ENCODE peak calls at places on chromosomes 12 and 14, in ten cellular contexts. One of them, this sample, is unnamed.

GRCh38 chr12:125983784-125984510 is 918.7 kb downstream of the AACS start:
- DNase-seq in right lobe of liver: peak
- DNase-seq in activated naive CD4-positive, alpha-beta T cell treated with anti-CD3 and anti-CD28 coated beads, Interleukin-2, amount 50 U/mL, for 72 hours: no peak
- DNase-seq in fibroblast of the conjunctiva: no peak
- DNase-seq in omental fat pad: no peak
- DNase-seq in MCF 10A: no peak
- DNase-seq in epithelial cell of prostate: no peak
- DNase-seq in Right ventricle myocardium inferior: no peak
- DNase-seq in sigmoid colon: no peak
- DNase-seq in T-helper 17 cell: no peak
- DNase-seq in this sample: peak

GRCh38 chr12:28710882-28711281 is 438.2 kb upstream of the FAR2 start:
- DNase-seq in right lobe of liver: no peak
- DNase-seq in activated naive CD4-positive, alpha-beta T cell treated with anti-CD3 and anti-CD28 coated beads, Interleukin-2, amount 50 U/mL, for 72 hours: no peak
- DNase-seq in fibroblast of the conjunctiva: peak
- DNase-seq in omental fat pad: no peak
- DNase-seq in MCF 10A: peak
- DNase-seq in epithelial cell of prostate: peak
- DNase-seq in Right ventricle myocardium inferior: no peak
- DNase-seq in sigmoid colon: no peak
- DNase-seq in T-helper 17 cell: no peak
- DNase-seq in this sample: no peak

GRCh38 chr12:29415111-29415510 is 34.1 kb upstream of the ERGIC2 start:
- DNase-seq in right lobe of liver: no peak
- DNase-seq in activated naive CD4-positive, alpha-beta T cell treated with anti-CD3 and anti-CD28 coated beads, Interleukin-2, amount 50 U/mL, for 72 hours: no peak
- DNase-seq in fibroblast of the conjunctiva: no peak
- DNase-seq in omental fat pad: no peak
- DNase-seq in MCF 10A: no peak
- DNase-seq in epithelial cell of prostate: no peak
- DNase-seq in Right ventricle myocardium inferior: no peak
- DNase-seq in sigmoid colon: no peak
- DNase-seq in T-helper 17 cell: no peak
- DNase-seq in this sample: no peak

GRCh38 chr14:77053046-77053841 is 24.7 kb upstream of the IRF2BPL start:
- DNase-seq in right lobe of liver: peak
- DNase-seq in activated naive CD4-positive, alpha-beta T cell treated with anti-CD3 and anti-CD28 coated beads, Interleukin-2, amount 50 U/mL, for 72 hours: peak
- DNase-seq in fibroblast of the conjunctiva: no peak
- DNase-seq in omental fat pad: peak
- DNase-seq in MCF 10A: peak
- DNase-seq in epithelial cell of prostate: no peak
- DNase-seq in Right ventricle myocardium inferior: peak
- DNase-seq in sigmoid colon: peak
- DNase-seq in T-helper 17 cell: peak
- DNase-seq in this sample: peak

GRCh38 chr12:26264215-26264838 is 69.0 kb downstream of the SSPN start:
- DNase-seq in right lobe of liver: no peak
- DNase-seq in activated naive CD4-positive, alpha-beta T cell treated with anti-CD3 and anti-CD28 coated beads, Interleukin-2, amount 50 U/mL, for 72 hours: no peak
- DNase-seq in fibroblast of the conjunctiva: no peak
- DNase-seq in omental fat pad: no peak
- DNase-seq in MCF 10A: peak
- DNase-seq in epithelial cell of prostate: peak
- DNase-seq in Right ventricle myocardium inferior: no peak
- DNase-seq in sigmoid colon: no peak
- DNase-seq in T-helper 17 cell: no peak
- DNase-seq in this sample: no peak

GRCh38 chr12:24679135-24679534 is 269.8 kb downstream of the BCAT1 start:
- DNase-seq in right lobe of liver: no peak
- DNase-seq in activated naive CD4-positive, alpha-beta T cell treated with anti-CD3 and anti-CD28 coated beads, Interleukin-2, amount 50 U/mL, for 72 hours: no peak
- DNase-seq in fibroblast of the conjunctiva: peak
- DNase-seq in omental fat pad: no peak
- DNase-seq in MCF 10A: peak
- DNase-seq in epithelial cell of prostate: no peak
- DNase-seq in Right ventricle myocardium inferior: no peak
- DNase-seq in sigmoid colon: no peak
- DNase-seq in T-helper 17 cell: no peak
- DNase-seq in this sample: no peak

GRCh38 chr12:41684997-41685396 is 459.7 kb downstream of the GXYLT1 start:
- DNase-seq in right lobe of liver: no peak
- DNase-seq in activated naive CD4-positive, alpha-beta T cell treated with anti-CD3 and anti-CD28 coated beads, Interleukin-2, amount 50 U/mL, for 72 hours: no peak
- DNase-seq in fibroblast of the conjunctiva: no peak
- DNase-seq in omental fat pad: no peak
- DNase-seq in MCF 10A: no peak
- DNase-seq in epithelial cell of prostate: no peak
- DNase-seq in Right ventricle myocardium inferior: no peak
- DNase-seq in sigmoid colon: no peak
- DNase-seq in T-helper 17 cell: no peak
- DNase-seq in this sample: no peak

GRCh38 chr12:67222302-67222701 is 46.9 kb upstream of the CAND1 start:
- DNase-seq in right lobe of liver: no peak
- DNase-seq in activated naive CD4-positive, alpha-beta T cell treated with anti-CD3 and anti-CD28 coated beads, Interleukin-2, amount 50 U/mL, for 72 hours: no peak
- DNase-seq in fibroblast of the conjunctiva: no peak
- DNase-seq in omental fat pad: no peak
- DNase-seq in MCF 10A: peak
- DNase-seq in epithelial cell of prostate: no peak
- DNase-seq in Right ventricle myocardium inferior: no peak
- DNase-seq in sigmoid colon: no peak
- DNase-seq in T-helper 17 cell: no peak
- DNase-seq in this sample: peak

GRCh38 chr14:74502236-74503019 is 8.9 kb downstream of the ISCA2 start:
- DNase-seq in right lobe of liver: no peak
- DNase-seq in activated naive CD4-positive, alpha-beta T cell treated with anti-CD3 and anti-CD28 coated beads, Interleukin-2, amount 50 U/mL, for 72 hours: no peak
- DNase-seq in fibroblast of the conjunctiva: peak
- DNase-seq in omental fat pad: no peak
- DNase-seq in MCF 10A: peak
- DNase-seq in epithelial cell of prostate: no peak
- DNase-seq in Right ventricle myocardium inferior: no peak
- DNase-seq in sigmoid colon: no peak
- DNase-seq in T-helper 17 cell: no peak
- DNase-seq in this sample: no peak

GRCh38 chr12:79617696-79618095 is 73.1 kb downstream of the PAWR start:
- DNase-seq in right lobe of liver: no peak
- DNase-seq in activated naive CD4-positive, alpha-beta T cell treated with anti-CD3 and anti-CD28 coated beads, Interleukin-2, amount 50 U/mL, for 72 hours: no peak
- DNase-seq in fibroblast of the conjunctiva: no peak
- DNase-seq in omental fat pad: no peak
- DNase-seq in MCF 10A: no peak
- DNase-seq in epithelial cell of prostate: no peak
- DNase-seq in Right ventricle myocardium inferior: no peak
- DNase-seq in sigmoid colon: no peak
- DNase-seq in T-helper 17 cell: no peak
- DNase-seq in this sample: no peak

GRCh38 chr12:57094194-57095160 is 5.6 kb downstream of the NAB2 start:
- DNase-seq in right lobe of liver: no peak
- DNase-seq in activated naive CD4-positive, alpha-beta T cell treated with anti-CD3 and anti-CD28 coated beads, Interleukin-2, amount 50 U/mL, for 72 hours: no peak
- DNase-seq in fibroblast of the conjunctiva: no peak
- DNase-seq in omental fat pad: no peak
- DNase-seq in MCF 10A: no peak
- DNase-seq in epithelial cell of prostate: no peak
- DNase-seq in Right ventricle myocardium inferior: no peak
- DNase-seq in sigmoid colon: no peak
- DNase-seq in T-helper 17 cell: no peak
- DNase-seq in this sample: no peak

GRCh38 chr12:104054681-104055346 is 4.8 kb upstream of the GLT8D2 start:
- DNase-seq in right lobe of liver: no peak
- DNase-seq in activated naive CD4-positive, alpha-beta T cell treated with anti-CD3 and anti-CD28 coated beads, Interleukin-2, amount 50 U/mL, for 72 hours: no peak
- DNase-seq in fibroblast of the conjunctiva: no peak
- DNase-seq in omental fat pad: no peak
- DNase-seq in MCF 10A: no peak
- DNase-seq in epithelial cell of prostate: no peak
- DNase-seq in Right ventricle myocardium inferior: peak
- DNase-seq in sigmoid colon: no peak
- DNase-seq in T-helper 17 cell: no peak
- DNase-seq in this sample: no peak

GRCh38 chr14:60509438-60510253 is 700 bp downstream of the SIX6 start:
- DNase-seq in right lobe of liver: no peak
- DNase-seq in activated naive CD4-positive, alpha-beta T cell treated with anti-CD3 and anti-CD28 coated beads, Interleukin-2, amount 50 U/mL, for 72 hours: peak
- DNase-seq in fibroblast of the conjunctiva: no peak
- DNase-seq in omental fat pad: no peak
- DNase-seq in MCF 10A: no peak
- DNase-seq in epithelial cell of prostate: no peak
- DNase-seq in Right ventricle myocardium inferior: no peak
- DNase-seq in sigmoid colon: no peak
- DNase-seq in T-helper 17 cell: no peak
- DNase-seq in this sample: no peak

GRCh38 chr12:59149995-59150642 is 229.8 kb upstream of the LRIG3 start:
- DNase-seq in right lobe of liver: no peak
- DNase-seq in activated naive CD4-positive, alpha-beta T cell treated with anti-CD3 and anti-CD28 coated beads, Interleukin-2, amount 50 U/mL, for 72 hours: peak
- DNase-seq in fibroblast of the conjunctiva: peak
- DNase-seq in omental fat pad: no peak
- DNase-seq in MCF 10A: peak
- DNase-seq in epithelial cell of prostate: peak
- DNase-seq in Right ventricle myocardium inferior: no peak
- DNase-seq in sigmoid colon: no peak
- DNase-seq in T-helper 17 cell: no peak
- DNase-seq in this sample: peak

GRCh38 chr12:110965574-110965973 is 45.2 kb upstream of the MYL2 start:
- DNase-seq in right lobe of liver: no peak
- DNase-seq in activated naive CD4-positive, alpha-beta T cell treated with anti-CD3 and anti-CD28 coated beads, Interleukin-2, amount 50 U/mL, for 72 hours: no peak
- DNase-seq in fibroblast of the conjunctiva: no peak
- DNase-seq in omental fat pad: no peak
- DNase-seq in MCF 10A: no peak
- DNase-seq in epithelial cell of prostate: no peak
- DNase-seq in Right ventricle myocardium inferior: no peak
- DNase-seq in sigmoid colon: no peak
- DNase-seq in T-helper 17 cell: no peak
- DNase-seq in this sample: no peak

GRCh38 chr12:57850924-57851323 is 4.4 kb upstream of the CTDSP2 start:
- DNase-seq in right lobe of liver: no peak
- DNase-seq in activated naive CD4-positive, alpha-beta T cell treated with anti-CD3 and anti-CD28 coated beads, Interleukin-2, amount 50 U/mL, for 72 hours: no peak
- DNase-seq in fibroblast of the conjunctiva: no peak
- DNase-seq in omental fat pad: no peak
- DNase-seq in MCF 10A: no peak
- DNase-seq in epithelial cell of prostate: no peak
- DNase-seq in Right ventricle myocardium inferior: no peak
- DNase-seq in sigmoid colon: no peak
- DNase-seq in T-helper 17 cell: no peak
- DNase-seq in this sample: no peak

This sample was measured in iPS DF 6.9.